ENCODE peak calls at places on chromosome 3, in seven cellular contexts. P is heart left ventricle, S is adrenal gland, A is breast epithelium, Y is A549, J is endothelial cell of umbilical vein, Z is right lobe of liver. R is an unnamed sample.
A peak's percentile ranks its signal among the peaks of the same experiment; 100 is the strongest.

GRCh38 chr3:197399486-197399885 is 101.1 kb upstream of the DLG1 start:
- DNase-seq in A (no peak), J (no peak), Y (no peak), P (no peak), Z (no peak), S (no peak), R (no peak)

GRCh38 chr3:8845641-8846040 is 76.2 kb upstream of the OXTR start:
- DNase-seq in Z (no peak), Y (peak; percentile 41), P (no peak), J (no peak), A (no peak), S (no peak), R (no peak)

GRCh38 chr3:188578579-188579363 is 424.8 kb downstream of the LPP start:
- DNase-seq in Z (peak; percentile 32), Y (no peak), S (peak; percentile 33), P (peak; percentile 79), J (peak; percentile 7), A (peak; percentile 53), R (peak; percentile 67)

GRCh38 chr3:123027292-123028232 is at the start of gene SEMA5B:
- DNase-seq in Z (peak; percentile 57), P (peak; percentile 53), Y (peak; percentile 29), J (peak; percentile 28), A (no peak), S (peak; percentile 27), R (peak; percentile 44)

GRCh38 chr3:5731100-5731499 is 543.6 kb downstream of the EDEM1 start:
- DNase-seq in A (no peak), Z (no peak), J (no peak), S (no peak), Y (peak; percentile 4), P (no peak), R (peak; percentile 33)

GRCh38 chr3:134252766-134253165 is 2.1 kb upstream of the RYK start:
- DNase-seq in S (no peak), J (no peak), P (no peak), Z (no peak), Y (no peak), A (no peak), R (no peak)

GRCh38 chr3:131233900-131234667 is 147.5 kb upstream of the NUDT16 start:
- DNase-seq in Z (no peak), P (no peak), J (no peak), S (no peak), Y (no peak), A (no peak), R (no peak)

GRCh38 chr3:125916376-125916978 is 52.5 kb upstream of the ROPN1B start:
- DNase-seq in P (no peak), Z (peak; percentile 99), S (no peak), A (no peak), J (peak; percentile 92), Y (peak; percentile 90), R (peak; percentile 98)

GRCh38 chr3:179179979-179180758 is 32.0 kb downstream of the PIK3CA start:
- DNase-seq in S (no peak), P (no peak), A (no peak), Z (no peak), J (peak; percentile 40), Y (no peak), R (no peak)

DNA sequence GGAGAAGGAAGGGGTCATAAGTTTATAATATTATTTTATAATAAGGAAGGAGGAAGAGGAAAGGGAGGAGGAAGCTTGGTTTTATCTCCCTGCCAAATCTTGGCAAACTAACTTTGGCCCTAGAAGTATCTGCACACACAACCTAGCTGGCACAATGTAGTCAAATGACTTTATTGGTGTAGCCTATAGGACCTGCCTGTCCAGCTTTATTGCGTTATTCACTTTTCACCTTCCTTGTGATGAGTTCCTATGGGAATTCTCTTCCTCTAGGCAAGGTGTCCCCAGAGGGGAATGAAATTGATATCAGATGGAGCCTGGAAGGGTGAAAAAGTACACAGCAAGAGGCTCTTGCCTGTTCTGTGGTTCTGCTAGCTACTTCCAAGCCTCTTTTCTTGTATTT is 111.2 kb upstream of the SLC25A36 start:
- DNase-seq in A (no peak), Y (no peak), P (no peak), Z (no peak), S (no peak), J (no peak), R (no peak)
- TF ChIP-seq POLR2A in A (no peak), Y (no peak), P (no peak), Z (no peak), S (no peak), J (no peak), R (no peak)

GRCh38 chr3:27723803-27724458 is 1.8 kb upstream of the EOMES start:
- DNase-seq in A (no peak), Y (no peak), Z (no peak), S (no peak), J (no peak), P (no peak), R (no peak)
- H3K4me1 ChIP-seq in A (no peaks in the 10 kb centered on the region), Y (peaks cover 4% of the 10 kb centered on the region), Z (no peaks in the 10 kb centered on the region), S (peaks cover 40% of the 10 kb centered on the region), J (peaks cover 9% of the 10 kb centered on the region), P (peaks cover 45% of the 10 kb centered on the region), R (peaks cover 22% of the 10 kb centered on the region)

DNA sequence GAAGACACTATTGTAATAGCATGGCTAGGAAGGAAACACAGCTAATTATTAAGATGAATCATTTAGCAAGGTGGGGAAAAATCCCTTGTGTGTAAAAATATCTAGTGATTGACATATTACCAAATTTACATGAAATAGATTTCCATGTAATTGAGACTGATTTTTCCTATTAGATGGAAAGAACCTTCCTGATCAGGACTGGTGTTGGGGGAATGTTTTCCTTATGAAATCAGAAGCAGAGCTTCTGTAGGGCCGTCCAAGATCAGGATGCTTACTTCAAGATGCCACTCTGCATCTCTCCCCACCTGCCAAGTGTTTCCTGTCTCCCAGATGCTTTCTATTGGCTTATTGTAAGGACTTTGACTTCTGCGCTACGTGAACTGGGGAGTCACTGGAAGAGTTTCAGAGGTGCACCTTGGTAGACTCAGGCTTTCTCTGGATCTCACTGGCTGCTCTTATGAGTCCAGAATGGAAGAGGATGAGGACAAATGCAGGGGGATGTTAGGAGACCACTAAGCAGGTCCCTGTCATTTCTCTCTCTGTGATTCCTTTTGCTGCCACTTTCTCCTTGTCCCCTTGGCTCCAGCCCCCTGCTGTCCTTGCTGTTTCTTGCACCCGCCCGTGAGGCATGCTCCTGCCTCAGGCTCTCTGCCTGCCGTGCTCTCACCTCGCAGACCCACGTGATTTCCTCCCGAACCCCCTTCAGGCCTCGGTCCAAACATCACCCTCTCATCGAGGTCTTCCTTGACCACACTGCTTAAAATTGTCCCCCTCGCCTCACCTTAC is 30.1 kb downstream of the BTD start:
- DNase-seq in A (no peak), Z (no peak), J (no peak), P (no peak), Y (no peak), S (no peak), R (no peak)
- TF ChIP-seq CTCF in A (no peak), Z (no peak), J (no peak), P (no peak), Y (no peak), S (no peak), R (no peak)

GRCh38 chr3:4211610-4212009 is 91.6 kb upstream of the SETMAR start:
- DNase-seq in P (no peak), S (no peak), J (no peak), Y (no peak), A (no peak), Z (no peak), R (no peak)

GRCh38 chr3:4207672-4208071 is 95.5 kb upstream of the SETMAR start:
- DNase-seq in P (no peak), Y (no peak), J (no peak), Z (no peak), A (no peak), S (no peak), R (no peak)
- TF ChIP-seq POLR2A in P (no peak), Y (no peak), J (no peak), Z (no peak), A (no peak), S (no peak), R (no peak)

R was measured in testis.